ENCODE peak calls at places on chromosomes 2 and 18, in six cellular contexts. One of them, this sample, is unnamed.

GRCh38 chr2:60581461-60582282 is 28.2 kb upstream of the BCL11A start:
- DNase-seq in H9: peak; percentile 69
- DNase-seq in ELR: peak; percentile 61
- DNase-seq in stimulated activated CD4-positive, alpha-beta T cell treated with anti-CD3 and anti-CD28 coated beads, Interleukin-1b, Interleukin-23, amount 100 ng/mL, for 24 hours: peak; percentile 37
- DNase-seq in GM04504: peak; percentile 14
- DNase-seq in pancreas: peak; percentile 93
- DNase-seq in this sample: peak; percentile 84

GRCh38 chr2:168671932-168672331 is 130.5 kb upstream of the NOSTRIN start:
- DNase-seq in H9: no peak
- DNase-seq in ELR: peak; percentile 66
- DNase-seq in stimulated activated CD4-positive, alpha-beta T cell treated with anti-CD3 and anti-CD28 coated beads, Interleukin-1b, Interleukin-23, amount 100 ng/mL, for 24 hours: no peak
- DNase-seq in GM04504: no peak
- DNase-seq in pancreas: no peak
- DNase-seq in this sample: peak; percentile 43

GRCh38 chr2:181354626-181355025 is 102.6 kb upstream of the ITGA4 start:
- DNase-seq in H9: no peak
- DNase-seq in ELR: peak; percentile 76
- DNase-seq in stimulated activated CD4-positive, alpha-beta T cell treated with anti-CD3 and anti-CD28 coated beads, Interleukin-1b, Interleukin-23, amount 100 ng/mL, for 24 hours: no peak
- DNase-seq in GM04504: peak; percentile 60
- DNase-seq in pancreas: no peak
- DNase-seq in this sample: peak; percentile 91

GRCh38 chr2:43269074-43269572 is 42.7 kb upstream of the ZFP36L2 start:
- DNase-seq in H9: no peak
- DNase-seq in ELR: peak; percentile 98
- DNase-seq in stimulated activated CD4-positive, alpha-beta T cell treated with anti-CD3 and anti-CD28 coated beads, Interleukin-1b, Interleukin-23, amount 100 ng/mL, for 24 hours: no peak
- DNase-seq in GM04504: peak; percentile 95
- DNase-seq in pancreas: no peak
- DNase-seq in this sample: peak; percentile 99

GRCh38 chr2:195458936-195459335 is 198.1 kb upstream of the SLC39A10 start:
- DNase-seq in H9: no peak
- DNase-seq in ELR: peak; percentile 50
- DNase-seq in stimulated activated CD4-positive, alpha-beta T cell treated with anti-CD3 and anti-CD28 coated beads, Interleukin-1b, Interleukin-23, amount 100 ng/mL, for 24 hours: no peak
- DNase-seq in GM04504: no peak
- DNase-seq in pancreas: no peak
- DNase-seq in this sample: peak; percentile 32

GRCh38 chr2:231673348-231673770 is 35.0 kb upstream of the PTMA start:
- DNase-seq in H9: peak; percentile 98
- DNase-seq in ELR: peak; percentile 84
- DNase-seq in stimulated activated CD4-positive, alpha-beta T cell treated with anti-CD3 and anti-CD28 coated beads, Interleukin-1b, Interleukin-23, amount 100 ng/mL, for 24 hours: no peak
- DNase-seq in GM04504: no peak
- DNase-seq in pancreas: no peak
- DNase-seq in this sample: no peak

GRCh38 chr2:241356871-241357260 is 781 bp downstream of the FARP2 start:
- DNase-seq in H9: no peak
- DNase-seq in ELR: peak; percentile 25
- DNase-seq in stimulated activated CD4-positive, alpha-beta T cell treated with anti-CD3 and anti-CD28 coated beads, Interleukin-1b, Interleukin-23, amount 100 ng/mL, for 24 hours: no peak
- DNase-seq in GM04504: no peak
- DNase-seq in pancreas: no peak
- DNase-seq in this sample: peak; percentile 55

GRCh38 chr2:28298406-28298805 is 94.3 kb upstream of the FOSL2 start:
- DNase-seq in H9: no peak
- DNase-seq in ELR: no peak
- DNase-seq in stimulated activated CD4-positive, alpha-beta T cell treated with anti-CD3 and anti-CD28 coated beads, Interleukin-1b, Interleukin-23, amount 100 ng/mL, for 24 hours: no peak
- DNase-seq in GM04504: no peak
- DNase-seq in pancreas: no peak
- DNase-seq in this sample: no peak

GRCh38 chr2:180276733-180277132 is 269.6 kb upstream of the CWC22 start:
- DNase-seq in H9: no peak
- DNase-seq in ELR: no peak
- DNase-seq in stimulated activated CD4-positive, alpha-beta T cell treated with anti-CD3 and anti-CD28 coated beads, Interleukin-1b, Interleukin-23, amount 100 ng/mL, for 24 hours: no peak
- DNase-seq in GM04504: no peak
- DNase-seq in pancreas: no peak
- DNase-seq in this sample: no peak

GRCh38 chr18:59837586-59837985 is 62.2 kb upstream of the PMAIP1 start:
- DNase-seq in H9: peak; percentile 70
- DNase-seq in ELR: peak; percentile 84
- DNase-seq in stimulated activated CD4-positive, alpha-beta T cell treated with anti-CD3 and anti-CD28 coated beads, Interleukin-1b, Interleukin-23, amount 100 ng/mL, for 24 hours: peak; percentile 9
- DNase-seq in GM04504: peak; percentile 32
- DNase-seq in pancreas: no peak
- DNase-seq in this sample: peak; percentile 75

GRCh38 chr2:10170256-10170655 is 47.7 kb downstream of the RRM2 start:
- DNase-seq in H9: no peak
- DNase-seq in ELR: peak; percentile 77
- DNase-seq in stimulated activated CD4-positive, alpha-beta T cell treated with anti-CD3 and anti-CD28 coated beads, Interleukin-1b, Interleukin-23, amount 100 ng/mL, for 24 hours: no peak
- DNase-seq in GM04504: no peak
- DNase-seq in pancreas: no peak
- DNase-seq in this sample: peak; percentile 36

GRCh38 chr2:69250981-69251380 is 136.0 kb downstream of the GFPT1 start:
- DNase-seq in H9: no peak
- DNase-seq in ELR: no peak
- DNase-seq in stimulated activated CD4-positive, alpha-beta T cell treated with anti-CD3 and anti-CD28 coated beads, Interleukin-1b, Interleukin-23, amount 100 ng/mL, for 24 hours: no peak
- DNase-seq in GM04504: no peak
- DNase-seq in pancreas: no peak
- DNase-seq in this sample: peak; percentile 48

GRCh38 chr2:216687646-216688045 is 7.7 kb downstream of the IGFBP5 start:
- DNase-seq in H9: peak; percentile 80
- DNase-seq in ELR: peak; percentile 20
- DNase-seq in stimulated activated CD4-positive, alpha-beta T cell treated with anti-CD3 and anti-CD28 coated beads, Interleukin-1b, Interleukin-23, amount 100 ng/mL, for 24 hours: no peak
- DNase-seq in GM04504: no peak
- DNase-seq in pancreas: no peak
- DNase-seq in this sample: peak; percentile 22

This sample was measured in GM23248.